ENCODE peak calls at places on chromosomes 3 and 15, in seven cellular contexts. Z, A, K, D, P, O and G are unnamed samples.

GRCh38 chr15:41417418-41417811 is 520 bp downstream of the RTF1 start:
- DNase-seq in D (peak; percentile 55), A (no peak), P (no peak), O (no peak), K (peak; percentile 17), Z (peak; percentile 42), G (no peak)

GRCh38 chr15:73932381-73933191 is 6.3 kb downstream of the LOXL1 start:
- DNase-seq in A (peak; percentile 25), O (no peak), D (no peak), K (no peak), Z (no peak), P (no peak), G (no peak)

GRCh38 chr15:74873756-74874424 is 725 bp upstream of the SCAMP2 start:
- DNase-seq in D (peak; percentile 55), P (no peak), A (no peak), Z (peak; percentile 37), O (no peak), K (peak; percentile 65), G (no peak)

GRCh38 chr3:190990898-190991297 is 128.4 kb upstream of the GMNC start:
- DNase-seq in K (no peak), O (no peak), Z (no peak), P (no peak), A (no peak), D (no peak), G (no peak)

GRCh38 chr15:83305696-83306291 is 21.3 kb upstream of the BNC1 start:
- DNase-seq in P (peak; percentile 74), K (no peak), D (no peak), O (no peak), Z (no peak), A (no peak), G (no peak)

GRCh38 chr3:185188816-185189215 is 36.0 kb upstream of the C3orf70 start:
- DNase-seq in K (no peak), Z (no peak), O (no peak), D (no peak), A (no peak), P (no peak), G (no peak)

GRCh38 chr3:54949491-54950044 is 21.7 kb upstream of the LRTM1 start:
- DNase-seq in O (no peak), D (no peak), A (no peak), K (no peak), Z (no peak), P (no peak), G (no peak)

GRCh38 chr15:59501531-59502113 is 63.6 kb downstream of the FAM81A start:
- DNase-seq in O (peak; percentile 69), K (peak; percentile 90), Z (peak; percentile 66), A (no peak), D (peak; percentile 76), P (no peak), G (peak; percentile 37)

GRCh38 chr3:74121761-74122160 is 492.7 kb downstream of the CNTN3 start:
- DNase-seq in Z (no peak), P (no peak), K (no peak), O (no peak), D (no peak), A (no peak), G (no peak)

GRCh38 chr3:172213168-172213567 is 173.8 kb downstream of the FNDC3B start:
- DNase-seq in A (no peak), P (no peak), Z (no peak), D (no peak), O (no peak), K (no peak), G (no peak)

GRCh38 chr3:4983739-4984510 is 4.7 kb downstream of the BHLHE40 start:
- DNase-seq in Z (peak; percentile 62), O (peak; percentile 73), K (no peak), A (peak; percentile 84), P (no peak), D (peak; percentile 87), G (no peak)

GRCh38 chr15:61275901-61276300 is 46.8 kb upstream of the RORA start:
- DNase-seq in D (no peak), K (no peak), A (no peak), O (no peak), Z (no peak), P (no peak), G (no peak)

GRCh38 chr3:155370198-155370597 is 76.7 kb upstream of the STRIT1 start:
- DNase-seq in O (no peak), P (no peak), Z (no peak), K (no peak), D (no peak), A (no peak), G (no peak)

GRCh38 chr15:63870403-63871209 is 36.9 kb upstream of the HERC1 start:
- DNase-seq in K (peak; percentile 44), D (no peak), P (no peak), Z (no peak), O (no peak), A (no peak), G (peak; percentile 29)

GRCh38 chr3:127749787-127750225 is 72.5 kb downstream of the MGLL start:
- DNase-seq in O (no peak), D (peak; percentile 41), A (peak; percentile 47), K (no peak), P (no peak), Z (peak; percentile 47), G (no peak)

DNA sequence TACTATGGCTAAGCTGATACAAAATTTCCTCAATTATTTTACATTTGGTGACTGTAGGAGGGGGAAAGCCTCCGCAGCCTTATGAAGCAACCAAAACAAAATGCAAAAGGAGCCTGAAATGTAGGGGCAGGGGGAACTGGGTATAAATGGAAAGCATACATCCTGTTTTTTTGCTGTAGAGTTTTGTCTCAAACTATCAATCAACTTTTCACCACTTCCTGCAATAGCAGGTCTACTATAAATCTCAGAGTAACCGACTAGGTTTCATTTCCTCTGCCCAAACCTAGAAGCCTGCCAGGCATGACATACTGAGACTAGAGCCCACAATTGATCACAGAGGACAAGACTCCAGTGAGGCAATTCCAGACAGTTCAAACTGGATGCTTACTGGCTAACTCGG is 91.3 kb downstream of the SHQ1 start:
- DNase-seq in O (no peak), K (no peak), P (no peak), Z (peak; percentile 95), D (peak; percentile 67), A (no peak), G (no peak)
- H3K4me3 ChIP-seq in O (no peak overlapping the region), K (no peak overlapping the region), P (no peak overlapping the region), Z (peak overlapping the region; percentile 56), D (no peak overlapping the region), A (peak overlapping the region; percentile 40), G (no peak overlapping the region)

GRCh38 chr15:71841563-71841962 is 31.2 kb downstream of the NR2E3 start:
- DNase-seq in P (no peak), O (no peak), Z (no peak), A (no peak), K (no peak), D (no peak), G (no peak)
- H3K27ac ChIP-seq in P (no peak overlapping the region), O (no peak overlapping the region), Z (no peak overlapping the region), A (no peak overlapping the region), K (no peak overlapping the region), D (no peak overlapping the region), G (no peak overlapping the region)

DNA sequence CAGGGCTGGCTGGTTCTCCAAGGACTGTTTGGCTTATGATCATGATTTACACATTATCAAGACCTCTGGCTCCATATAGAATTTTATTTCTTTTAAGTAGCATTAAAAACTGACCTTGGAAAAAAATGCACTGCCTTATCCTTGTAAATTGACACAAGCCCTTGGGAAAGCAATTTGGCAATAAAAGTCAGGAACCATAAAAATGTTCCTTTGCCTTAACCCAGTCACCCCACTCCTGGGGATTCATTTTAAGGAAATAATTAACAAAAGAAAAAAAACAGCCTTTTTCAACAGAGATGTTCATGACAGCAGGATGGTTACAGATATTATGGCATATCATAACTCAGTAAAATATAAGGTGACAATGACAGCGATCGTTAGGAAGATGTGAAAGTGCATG is 51.6 kb upstream of the NR2E3 start:
- DNase-seq in O (no peak), D (no peak), K (no peak), P (no peak), A (no peak), Z (no peak), G (no peak)
- H3K4me3 ChIP-seq in O (no peak overlapping the region), D (no peak overlapping the region), K (no peak overlapping the region), P (no peak overlapping the region), A (no peak overlapping the region), Z (no peak overlapping the region), G (no peak overlapping the region)

GRCh38 chr15:95842576-95842975 is 487.9 kb upstream of the NR2F2 start:
- DNase-seq in D (no peak), A (no peak), P (no peak), O (no peak), Z (no peak), K (no peak), G (no peak)

GRCh38 chr15:95839367-95839782 is 491.1 kb upstream of the NR2F2 start:
- DNase-seq in Z (no peak), D (no peak), P (no peak), K (no peak), A (no peak), O (no peak), G (no peak)

GRCh38 chr15:95837605-95838004 is 492.9 kb upstream of the NR2F2 start:
- DNase-seq in O (no peak), P (no peak), Z (no peak), A (no peak), K (no peak), D (no peak), G (no peak)

GRCh38 chr15:95843241-95843851 is 487.2 kb upstream of the NR2F2 start:
- DNase-seq in D (no peak), K (no peak), P (no peak), Z (no peak), O (no peak), A (no peak), G (no peak)

GRCh38 chr15:95840004-95840403 is 490.5 kb upstream of the NR2F2 start:
- DNase-seq in P (no peak), O (no peak), A (no peak), D (peak; percentile 49), Z (no peak), K (no peak), G (no peak)
- H3K27ac ChIP-seq in P (no peak overlapping the region), O (no peak overlapping the region), A (peak overlapping the region; percentile 68), D (no peak overlapping the region), Z (no peak overlapping the region), K (no peak overlapping the region), G (no peak overlapping the region)

DNA sequence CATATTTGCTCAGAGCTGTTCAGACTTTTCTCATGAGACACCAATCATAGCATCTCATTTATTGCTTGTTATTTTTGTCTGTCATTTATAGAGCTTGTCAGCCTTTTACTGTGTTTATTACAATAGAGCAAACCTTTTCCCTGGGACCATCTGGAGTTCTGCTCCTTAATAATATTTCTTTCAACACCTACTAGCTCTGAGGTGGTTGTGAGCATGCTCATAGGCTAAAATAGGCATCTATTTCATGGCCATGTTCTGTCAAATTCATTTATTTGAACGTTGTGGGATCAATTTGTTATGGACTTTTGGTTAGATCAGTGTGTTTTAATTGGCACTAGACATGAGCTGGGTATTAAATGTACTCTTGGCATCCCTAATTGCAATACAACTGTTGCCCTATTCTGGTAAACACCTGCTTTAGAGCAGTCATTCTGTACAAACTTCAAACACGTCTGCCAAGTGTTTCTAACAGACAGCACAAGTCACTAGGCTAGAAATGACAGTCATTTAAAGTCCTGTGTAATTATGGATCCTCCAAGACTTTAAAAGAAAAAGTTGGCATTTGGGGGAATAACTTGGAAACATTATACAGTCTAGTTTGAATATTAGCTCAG is 766.3 kb downstream of the ZNF385D start:
- DNase-seq in O (no peak), D (no peak), A (no peak), K (no peak), P (no peak), Z (no peak), G (no peak)
- H3K4me3 ChIP-seq in O (no peak overlapping the region), D (no peak overlapping the region), A (no peak overlapping the region), K (no peak overlapping the region), P (no peak overlapping the region), Z (no peak overlapping the region), G (no peak overlapping the region)